ENCODE peak calls at places on chromosomes 1 and 21, in five cellular contexts. One of them, this sample, is unnamed.

GRCh38 chr1:3012511-3013291 is 8.6 kb upstream of the ACTRT2 start:
- DNase-seq in breast epithelium: peak; percentile 19
- DNase-seq in K562: peak; percentile 52
- DNase-seq in stomach: peak; percentile 77
- DNase-seq in body of pancreas: peak; percentile 61
- DNase-seq in this sample: peak; percentile 36

GRCh38 chr1:198657550-198658064 is 18.8 kb downstream of the PTPRC start:
- DNase-seq in breast epithelium: no peak
- DNase-seq in K562: peak; percentile 21
- DNase-seq in stomach: no peak
- DNase-seq in body of pancreas: no peak
- DNase-seq in this sample: peak; percentile 25

GRCh38 chr1:202237052-202237451 is 43.5 kb downstream of the LGR6 start:
- DNase-seq in breast epithelium: no peak
- DNase-seq in K562: peak; percentile 73
- DNase-seq in stomach: no peak
- DNase-seq in body of pancreas: peak; percentile 13
- DNase-seq in this sample: no peak

GRCh38 chr1:173469656-173470055 is 7.5 kb upstream of the PRDX6 start:
- DNase-seq in breast epithelium: no peak
- DNase-seq in K562: no peak
- DNase-seq in stomach: no peak
- DNase-seq in body of pancreas: no peak
- DNase-seq in this sample: no peak

GRCh38 chr1:40041466-40041838 is 923 bp downstream of the CAP1 start:
- DNase-seq in breast epithelium: no peak
- DNase-seq in K562: no peak
- DNase-seq in stomach: no peak
- DNase-seq in body of pancreas: no peak
- DNase-seq in this sample: no peak

GRCh38 chr1:168422203-168422848 is 121.5 kb downstream of the XCL2 start:
- DNase-seq in breast epithelium: no peak
- DNase-seq in K562: peak; percentile 21
- DNase-seq in stomach: no peak
- DNase-seq in body of pancreas: no peak
- DNase-seq in this sample: no peak

GRCh38 chr1:51708911-51709760 is 92.2 kb downstream of the OSBPL9 start:
- DNase-seq in breast epithelium: no peak
- DNase-seq in K562: no peak
- DNase-seq in stomach: no peak
- DNase-seq in body of pancreas: no peak
- DNase-seq in this sample: no peak

GRCh38 chr1:247904122-247904521 is 8.7 kb downstream of the OR2W3 start:
- DNase-seq in breast epithelium: no peak
- DNase-seq in K562: no peak
- DNase-seq in stomach: no peak
- DNase-seq in body of pancreas: no peak
- DNase-seq in this sample: no peak

DNA sequence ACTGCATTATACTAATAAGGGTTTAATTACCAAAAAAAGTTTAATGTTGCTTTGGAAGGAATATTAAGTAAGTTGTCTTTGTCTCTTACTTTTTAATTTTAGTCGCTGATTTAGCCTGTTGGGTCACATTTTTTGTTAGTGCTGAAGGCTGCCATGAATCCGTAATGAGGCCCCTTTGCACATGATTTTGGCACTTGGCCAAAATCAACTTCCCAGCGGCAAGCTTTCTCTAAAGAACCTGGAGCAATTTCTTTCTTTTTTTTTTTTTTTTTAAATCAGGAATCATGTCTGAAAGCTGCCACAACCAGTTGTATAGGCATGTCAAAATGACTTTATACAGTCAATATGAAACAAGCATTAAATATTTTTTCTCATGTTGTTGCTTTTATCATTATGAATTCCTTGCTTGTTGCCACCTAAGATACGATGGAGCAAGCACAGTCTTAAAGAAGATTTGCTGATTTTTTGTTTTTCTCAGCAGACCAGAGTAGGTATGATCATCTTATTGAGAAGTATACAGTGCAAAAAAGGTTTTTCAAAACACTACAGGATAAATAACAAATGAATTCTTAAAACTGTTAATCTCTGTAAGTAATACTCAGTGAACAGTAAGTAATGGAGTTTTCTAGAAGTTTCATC is 690.4 kb downstream of the USP25 start:
- DNase-seq in breast epithelium: peak; percentile 51
- DNase-seq in K562: no peak
- DNase-seq in stomach: peak; percentile 42
- DNase-seq in body of pancreas: peak; percentile 48
- DNase-seq in this sample: peak; percentile 59
- H3K4me3 ChIP-seq in breast epithelium: peak overlapping the region; percentile 45
- H3K4me3 ChIP-seq in K562: no peak overlapping the region
- H3K4me3 ChIP-seq in stomach: peak overlapping the region; percentile 27
- H3K4me3 ChIP-seq in body of pancreas: no peak overlapping the region
- H3K4me3 ChIP-seq in this sample: peak overlapping the region; percentile 47

DNA sequence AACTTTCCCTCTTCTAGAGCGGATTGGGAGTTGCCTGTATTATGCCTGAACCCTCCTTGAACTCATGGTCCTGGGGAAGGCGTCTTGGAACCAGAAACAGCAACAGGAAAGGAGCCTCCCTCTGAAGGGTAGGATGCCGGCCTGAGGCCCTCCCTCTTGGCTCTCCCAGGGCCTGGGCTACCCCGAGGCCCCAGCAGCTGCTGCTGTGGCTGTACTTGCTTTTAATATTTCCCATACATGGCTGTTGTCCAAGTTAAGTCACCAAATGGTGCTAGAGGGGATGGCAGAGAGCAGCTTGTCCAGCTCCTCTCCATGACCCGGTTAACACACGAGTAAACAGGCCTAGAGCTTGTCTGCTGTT is 10.5 kb downstream of the CHRNB2 start:
- DNase-seq in breast epithelium: no peak
- DNase-seq in K562: no peak
- DNase-seq in stomach: no peak
- DNase-seq in body of pancreas: no peak
- DNase-seq in this sample: no peak
- TF ChIP-seq POLR2A in breast epithelium: no peak
- TF ChIP-seq POLR2A in K562: peak; percentile 3
- TF ChIP-seq POLR2A in stomach: no peak
- TF ChIP-seq POLR2A in body of pancreas: no peak
- TF ChIP-seq POLR2A in this sample: no peak

GRCh38 chr1:22447581-22448215 is 4.0 kb upstream of the ZBTB40 start:
- DNase-seq in breast epithelium: no peak
- DNase-seq in K562: peak; percentile 66
- DNase-seq in stomach: no peak
- DNase-seq in body of pancreas: no peak
- DNase-seq in this sample: no peak
- H3K4me3 ChIP-seq in breast epithelium: no peak overlapping the region
- H3K4me3 ChIP-seq in K562: no peak overlapping the region
- H3K4me3 ChIP-seq in stomach: no peak overlapping the region
- H3K4me3 ChIP-seq in body of pancreas: no peak overlapping the region
- H3K4me3 ChIP-seq in this sample: no peak overlapping the region

DNA sequence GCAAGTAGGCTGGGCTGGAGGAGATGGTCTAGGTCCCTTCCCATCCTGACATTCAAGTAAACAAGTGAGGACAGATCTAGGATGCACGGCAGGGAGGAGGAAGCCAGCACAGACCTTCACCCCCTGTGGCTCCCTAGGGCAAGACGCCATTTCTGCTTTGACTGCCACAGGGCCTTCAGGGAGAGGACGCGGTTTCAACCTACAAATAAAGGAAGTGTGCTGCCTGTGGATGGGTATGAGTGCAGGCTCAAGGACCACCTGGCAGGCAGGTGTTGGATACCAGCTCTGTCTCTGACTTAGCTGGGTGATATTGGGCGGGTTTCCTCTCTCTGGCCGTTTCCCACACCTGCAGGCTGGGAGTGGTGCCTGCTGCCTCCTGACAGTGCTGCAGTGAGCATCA is 16.2 kb downstream of the SLC2A1 start:
- DNase-seq in breast epithelium: no peak
- DNase-seq in K562: no peak
- DNase-seq in stomach: no peak
- DNase-seq in body of pancreas: no peak
- DNase-seq in this sample: no peak
- TF ChIP-seq POLR2A in breast epithelium: no peak
- TF ChIP-seq POLR2A in K562: no peak
- TF ChIP-seq POLR2A in stomach: no peak
- TF ChIP-seq POLR2A in body of pancreas: no peak
- TF ChIP-seq POLR2A in this sample: no peak

This sample was measured in tibial nerve.